ENCODE peak calls at places on chromosomes 7 and 10, in seven cellular contexts. E, B, S, N, F, J and W are unnamed samples. For H3K4me1, the result is how much of the 10 kb centered on the place peaks cover.

GRCh38 chr7:17183630-17184328 is 114.7 kb upstream of the AHR start:
- DNase-seq in N (no peak), J (no peak), S (no peak), F (no peak), E (peak), B (peak), W (no peak)

GRCh38 chr7:51124321-51124720 is 192.3 kb downstream of the COBL start:
- DNase-seq in B (no peak), S (no peak), J (no peak), N (no peak), F (no peak), E (no peak), W (no peak)

GRCh38 chr10:4820804-4821401 is 5.1 kb upstream of the AKR1E2 start:
- DNase-seq in N (no peak), B (no peak), E (no peak), S (no peak), J (no peak), F (no peak), W (no peak)

GRCh38 chr7:96887426-96887825 is 117.9 kb upstream of the DLX6 start:
- DNase-seq in B (no peak), S (no peak), F (no peak), E (peak), J (no peak), N (no peak), W (no peak)

GRCh38 chr7:12647364-12648219 is 39.8 kb upstream of the ARL4A start:
- DNase-seq in E (peak), N (no peak), J (no peak), S (no peak), B (peak), F (no peak), W (no peak)

GRCh38 chr7:28296571-28297483 is 115.5 kb upstream of the CREB5 start:
- DNase-seq in S (peak), J (no peak), B (peak), F (peak), N (peak), E (peak), W (no peak)

GRCh38 chr7:105278973-105279687 is 109.6 kb downstream of the SRPK2 start:
- DNase-seq in N (no peak), F (no peak), B (no peak), E (no peak), J (no peak), S (no peak), W (no peak)

GRCh38 chr10:113337142-113337541 is 215.7 kb upstream of the HABP2 start:
- DNase-seq in B (no peak), E (peak), F (no peak), J (no peak), N (no peak), S (no peak), W (no peak)

GRCh38 chr10:92816106-92816505 is 32.2 kb upstream of the EXOC6 start:
- DNase-seq in S (no peak), E (peak), N (peak), J (no peak), F (no peak), B (peak), W (no peak)

GRCh38 chr10:103265712-103266329 is 11.1 kb upstream of the INA start:
- DNase-seq in E (peak), N (peak), F (peak), B (peak), J (no peak), S (peak), W (no peak)

GRCh38 chr10:11224792-11225448 is 207.2 kb downstream of the CELF2 start:
- DNase-seq in J (no peak), B (no peak), S (no peak), E (no peak), N (no peak), F (no peak), W (no peak)

GRCh38 chr10:47336387-47337134 is 11.6 kb upstream of the RBP3 start:
- DNase-seq in S (no peak), B (no peak), J (no peak), E (no peak), F (no peak), N (no peak), W (peak)

GRCh38 chr7:142807855-142808460 is 37.2 kb downstream of the PRSS2 start:
- DNase-seq in J (no peak), S (no peak), F (no peak), N (peak), E (no peak), B (no peak), W (no peak)

GRCh38 chr10:95864906-95865813 is 42.6 kb upstream of the CC2D2B start:
- DNase-seq in F (peak), E (peak), N (peak), S (peak), J (peak), B (peak), W (no peak)

GRCh38 chr7:46696741-46697140 is 775.7 kb upstream of the IGFBP3 start:
- DNase-seq in F (no peak), E (no peak), J (no peak), N (no peak), S (no peak), B (no peak), W (no peak)

GRCh38 chr10:13969118-13969791 is 361.5 kb downstream of the FRMD4A start:
- DNase-seq in S (no peak), E (no peak), B (no peak), J (no peak), N (no peak), F (no peak), W (no peak)

GRCh38 chr10:71975891-71976725 is 11.9 kb downstream of the CHST3 start:
- DNase-seq in E (peak), B (peak), F (no peak), J (no peak), N (peak), S (no peak), W (no peak)

GRCh38 chr7:8035190-8035589 is 66.6 kb downstream of the GLCCI1 start:
- DNase-seq in E (no peak), J (no peak), S (no peak), B (no peak), F (no peak), N (no peak), W (no peak)

GRCh38 chr7:131919920-131920709 is 363.7 kb upstream of the PODXL start:
- DNase-seq in N (no peak), S (peak), J (no peak), B (no peak), E (no peak), F (no peak), W (no peak)

GRCh38 chr7:92025260-92025659 is 84.6 kb downstream of the AKAP9 start:
- DNase-seq in B (peak), E (peak), F (no peak), J (no peak), N (peak), S (no peak), W (no peak)

GRCh38 chr10:49334993-49335972 is 36.3 kb downstream of the C10orf71 start:
- DNase-seq in J (no peak), N (no peak), E (no peak), F (no peak), B (no peak), S (no peak), W (no peak)

GRCh38 chr10:51696251-51696650 is 3.1 kb downstream of the CSTF2T start:
- DNase-seq in S (no peak), F (no peak), J (no peak), N (no peak), E (peak), B (no peak), W (no peak)

GRCh38 chr7:94289071-94289470 is 105.6 kb upstream of the COL1A2 start:
- DNase-seq in F (peak), E (peak), J (peak), B (peak), N (peak), S (peak), W (no peak)

GRCh38 chr7:139131622-139132021 is 22.1 kb upstream of the ZC3HAV1 start:
- DNase-seq in S (no peak), B (peak), J (no peak), F (no peak), E (no peak), N (no peak), W (no peak)

GRCh38 chr7:157751351-157751750 is 414.5 kb downstream of the DNAJB6 start:
- DNase-seq in J (no peak), S (no peak), F (no peak), B (no peak), E (no peak), N (no peak), W (no peak)

GRCh38 chr7:26560857-26561256 is 269.2 kb downstream of the SNX10 start:
- DNase-seq in J (no peak), E (no peak), F (no peak), B (no peak), S (no peak), N (no peak), W (no peak)

GRCh38 chr10:123986736-123987135 is 95.1 kb upstream of the CPXM2 start:
- DNase-seq in N (no peak), S (no peak), J (no peak), E (peak), B (no peak), F (no peak), W (no peak)

GRCh38 chr10:7337431-7338171 is 73.2 kb downstream of the SFMBT2 start:
- DNase-seq in J (no peak), E (no peak), F (no peak), B (no peak), S (no peak), N (no peak), W (no peak)

GRCh38 chr7:26151096-26151495 is 902 bp upstream of the NFE2L3 start:
- DNase-seq in S (no peak), F (no peak), N (no peak), B (no peak), J (no peak), E (no peak), W (no peak)

GRCh38 chr10:74418285-74418872 is 267.4 kb downstream of the ADK start:
- DNase-seq in F (peak), S (no peak), J (peak), B (no peak), N (peak), E (peak), W (no peak)

GRCh38 chr10:100735345-100736143 is 9.8 kb upstream of the PAX2 start:
- DNase-seq in J (peak), E (no peak), N (no peak), S (peak), F (no peak), B (no peak), W (peak)

GRCh38 chr10:127243490-127244272 is 47.3 kb upstream of the INSYN2A start:
- DNase-seq in S (peak), N (peak), F (peak), J (peak), E (peak), B (peak), W (no peak)

GRCh38 chr10:1515780-1516491 is 221.4 kb downstream of the ADARB2 start:
- DNase-seq in E (no peak), J (no peak), S (peak), N (no peak), B (no peak), F (no peak), W (no peak)

GRCh38 chr10:114398587-114399331 is 5.5 kb downstream of the AFAP1L2 start:
- DNase-seq in B (peak), F (no peak), E (no peak), N (no peak), S (no peak), J (no peak), W (no peak)

GRCh38 chr7:43585521-43585920 is 2.6 kb downstream of the STK17A start:
- DNase-seq in J (no peak), S (no peak), B (peak), N (peak), E (peak), F (no peak), W (no peak)

GRCh38 chr10:34711500-34711899 is 103.6 kb downstream of the PARD3 start:
- DNase-seq in S (no peak), J (no peak), N (no peak), B (peak), E (no peak), F (no peak), W (no peak)

GRCh38 chr10:34713875-34714274 is 101.2 kb downstream of the PARD3 start:
- DNase-seq in E (peak), B (peak), S (no peak), N (no peak), F (no peak), J (no peak), W (no peak)

GRCh38 chr10:34710391-34710751 is 104.7 kb downstream of the PARD3 start:
- DNase-seq in N (peak), S (no peak), E (peak), B (peak), J (no peak), F (no peak), W (no peak)

GRCh38 chr10:34707656-34708055 is 107.4 kb downstream of the PARD3 start:
- DNase-seq in E (no peak), S (no peak), N (no peak), B (no peak), F (no peak), J (peak), W (no peak)

GRCh38 chr10:34709637-34710390 is 105.3 kb downstream of the PARD3 start:
- DNase-seq in J (no peak), B (no peak), E (no peak), N (peak), F (no peak), S (no peak), W (no peak)
- H3K4me1 ChIP-seq in J (under half), B (under half), E (under half), N (under half), F (under half), S (under half), W (under half)

GRCh38 chr7:151381083-151381332 is 28.8 kb downstream of the WDR86 start:
- DNase-seq in J (peak), N (no peak), S (no peak), B (no peak), F (no peak), E (no peak), W (no peak)
- H3K9ac ChIP-seq in J (no peak), N (no peak), S (no peak), B (no peak), F (peak), E (no peak), W (no peak)

GRCh38 chr7:125347264-125347663 is 417.6 kb upstream of the POT1 start:
- DNase-seq in F (no peak), N (peak), B (peak), J (no peak), S (no peak), E (no peak), W (no peak)
- H3K4me1 ChIP-seq in F (under half), N (under half), B (under half), J (under half), S (under half), E (under half), W (under half)

GRCh38 chr7:128872394-128872824 is 9.8 kb downstream of the ATP6V1F start:
- DNase-seq in S (peak), N (no peak), B (no peak), J (no peak), E (no peak), F (no peak), W (peak)
- H3K9ac ChIP-seq in S (no peak), N (no peak), B (no peak), J (no peak), E (no peak), F (no peak), W (no peak)

DNA sequence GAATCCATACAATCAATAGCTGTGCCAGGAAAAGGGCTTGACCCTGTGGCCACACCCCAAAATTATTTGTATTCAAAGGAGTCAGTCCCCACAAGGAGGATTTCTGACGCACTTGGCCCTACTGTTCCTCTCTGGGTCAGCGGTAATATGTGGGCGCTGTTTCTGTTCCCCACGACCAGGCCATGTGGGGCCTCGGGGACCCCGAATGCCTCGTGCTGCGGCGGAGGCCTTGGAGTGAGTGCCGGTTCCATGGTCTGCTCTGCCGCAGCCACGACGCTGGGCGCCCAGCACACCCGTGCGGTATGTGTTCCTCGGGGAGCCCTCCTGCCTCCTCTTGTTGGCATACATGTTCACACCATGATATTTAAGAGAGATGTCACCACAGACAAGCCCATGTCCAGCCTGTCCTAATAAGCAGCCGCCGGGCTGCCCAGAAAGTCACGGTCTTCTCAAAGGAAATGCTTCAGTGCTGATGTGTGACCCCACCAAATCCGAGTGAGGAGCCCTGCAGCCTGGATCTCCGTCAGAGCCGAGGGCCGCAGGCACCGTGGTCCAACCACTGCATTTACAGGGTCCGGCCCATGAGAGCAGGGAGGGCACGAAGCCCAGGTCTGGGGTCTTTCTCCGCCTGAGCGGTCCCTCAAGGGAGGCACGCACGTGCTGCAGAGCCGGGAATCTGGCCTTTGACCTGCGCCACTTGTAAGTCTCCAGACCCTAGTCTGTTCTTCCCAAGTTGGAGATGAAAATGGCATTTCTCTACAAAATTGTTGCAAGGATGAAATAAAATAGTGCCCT is 36.0 kb downstream of the EN2 start:
- DNase-seq in J (no peak), E (no peak), S (no peak), F (no peak), N (no peak), B (no peak), W (peak)
- H3K4me1 ChIP-seq in J (under half), E (under half), S (under half), F (under half), N (under half), B (under half), W (under half)

GRCh38 chr7:98283887-98284222 is 2.4 kb downstream of the BRI3 start:
- DNase-seq in B (no peak), E (peak), F (no peak), N (no peak), J (no peak), S (no peak), W (no peak)
- H3K9ac ChIP-seq in B (peak), E (peak), F (peak), N (peak), J (peak), S (no peak), W (peak)

GRCh38 chr7:30625283-30625682 is 30.6 kb downstream of the GARS1 start:
- DNase-seq in B (no peak), J (no peak), F (no peak), N (no peak), S (no peak), E (no peak), W (no peak)
- H3K4me1 ChIP-seq in B (under half), J (under half), F (under half), N (under half), S (under half), E (under half), W (under half)

GRCh38 chr10:79289801-79290200 is 57.5 kb upstream of the PPIF start:
- DNase-seq in N (no peak), E (no peak), S (no peak), J (no peak), B (no peak), F (no peak), W (no peak)

GRCh38 chr10:79284158-79284871 is 63.0 kb upstream of the PPIF start:
- DNase-seq in B (no peak), E (no peak), F (no peak), J (no peak), S (no peak), N (no peak), W (no peak)

GRCh38 chr10:79285315-79286185 is 61.7 kb upstream of the PPIF start:
- DNase-seq in B (no peak), N (no peak), F (no peak), S (no peak), J (no peak), E (no peak), W (no peak)

GRCh38 chr10:79287973-79288715 is 59.1 kb upstream of the PPIF start:
- DNase-seq in J (no peak), N (no peak), B (no peak), F (no peak), S (no peak), E (no peak), W (no peak)

GRCh38 chr10:79286318-79286951 is 60.8 kb upstream of the PPIF start:
- DNase-seq in J (peak), S (no peak), F (no peak), N (peak), B (peak), E (no peak), W (peak)
- H3K9ac ChIP-seq in J (no peak), S (no peak), F (peak), N (peak), B (no peak), E (no peak), W (no peak)

DNA sequence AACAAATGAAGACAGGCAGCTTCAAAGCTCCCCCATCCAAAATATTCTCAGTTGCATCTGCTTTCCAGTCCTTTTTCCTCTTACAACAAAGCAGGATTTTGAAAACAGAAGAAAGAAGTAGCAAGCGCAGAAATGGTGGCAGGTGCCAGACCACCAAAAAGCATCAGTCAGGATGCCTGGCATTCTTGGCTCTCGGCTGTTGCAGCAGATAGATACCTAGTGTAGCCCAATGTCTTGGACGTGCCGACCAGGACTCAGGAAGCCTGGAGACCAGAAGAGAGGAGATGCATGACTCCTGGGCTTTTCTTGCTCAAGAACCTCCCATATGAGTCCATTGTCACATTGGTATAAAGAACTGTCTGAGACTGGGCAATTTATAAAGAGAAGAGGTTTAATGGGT is 115.2 kb downstream of the RAB18 start:
- DNase-seq in S (no peak), J (no peak), E (no peak), F (no peak), B (no peak), N (no peak), W (no peak)
- H3K4me1 ChIP-seq in S (under half), J (under half), E (under half), F (under half), B (under half), N (under half), W (under half)